ENCODE peak calls at places on chromosomes 2 and 18, in six cellular contexts. One of them, this sample, is unnamed.

GRCh38 chr18:75167759-75168211 is 41.2 kb downstream of the PTGR3 start:
- DNase-seq in neuronal stem cell: no peak
- DNase-seq in IMR-90: peak; percentile 17
- DNase-seq in trophoblast cell: no peak
- DNase-seq in mesenchymal stem cell: no peak
- DNase-seq in H9: no peak
- DNase-seq in this sample: no peak

GRCh38 chr2:196290149-196290548 is 118.8 kb upstream of the STK17B start:
- DNase-seq in H9: no peak
- DNase-seq in mesenchymal stem cell: no peak
- DNase-seq in neuronal stem cell: no peak
- DNase-seq in IMR-90: no peak
- DNase-seq in trophoblast cell: no peak
- DNase-seq in this sample: no peak

GRCh38 chr2:30663321-30663720 is 143.9 kb downstream of the CAPN13 start:
- DNase-seq in IMR-90: no peak
- DNase-seq in H9: peak; percentile 4
- DNase-seq in neuronal stem cell: no peak
- DNase-seq in mesenchymal stem cell: no peak
- DNase-seq in trophoblast cell: no peak
- DNase-seq in this sample: no peak

GRCh38 chr18:75170022-75170789 is 38.7 kb downstream of the PTGR3 start:
- DNase-seq in trophoblast cell: peak; percentile 38
- DNase-seq in mesenchymal stem cell: no peak
- DNase-seq in neuronal stem cell: no peak
- DNase-seq in IMR-90: no peak
- DNase-seq in H9: no peak
- DNase-seq in this sample: no peak

GRCh38 chr18:76610933-76611749 is 116.1 kb upstream of the ZNF516 start:
- DNase-seq in neuronal stem cell: no peak
- DNase-seq in trophoblast cell: no peak
- DNase-seq in H9: no peak
- DNase-seq in mesenchymal stem cell: peak; percentile 12
- DNase-seq in IMR-90: peak; percentile 61
- DNase-seq in this sample: no peak

GRCh38 chr2:207528980-207529329 is 807 bp upstream of the CREB1 start:
- DNase-seq in mesenchymal stem cell: peak; percentile 65
- DNase-seq in IMR-90: no peak
- DNase-seq in trophoblast cell: peak; percentile 27
- DNase-seq in neuronal stem cell: no peak
- DNase-seq in H9: peak; percentile 56
- DNase-seq in this sample: no peak

GRCh38 chr2:16438571-16439294 is 226.9 kb downstream of the CYRIA start:
- DNase-seq in IMR-90: no peak
- DNase-seq in H9: no peak
- DNase-seq in trophoblast cell: no peak
- DNase-seq in mesenchymal stem cell: no peak
- DNase-seq in neuronal stem cell: no peak
- DNase-seq in this sample: no peak

GRCh38 chr2:77370505-77370904 is 151.7 kb downstream of the LRRTM4 start:
- DNase-seq in mesenchymal stem cell: no peak
- DNase-seq in H9: no peak
- DNase-seq in trophoblast cell: no peak
- DNase-seq in IMR-90: no peak
- DNase-seq in neuronal stem cell: no peak
- DNase-seq in this sample: no peak

GRCh38 chr2:205860146-205860545 is 177.8 kb downstream of the NRP2 start:
- DNase-seq in mesenchymal stem cell: no peak
- DNase-seq in IMR-90: no peak
- DNase-seq in trophoblast cell: peak; percentile 37
- DNase-seq in neuronal stem cell: no peak
- DNase-seq in H9: no peak
- DNase-seq in this sample: no peak

GRCh38 chr2:6301426-6301825 is 564.3 kb downstream of the CMPK2 start:
- DNase-seq in IMR-90: no peak
- DNase-seq in H9: no peak
- DNase-seq in mesenchymal stem cell: no peak
- DNase-seq in trophoblast cell: no peak
- DNase-seq in neuronal stem cell: no peak
- DNase-seq in this sample: no peak

GRCh38 chr2:15313657-15314056 is 247.5 kb downstream of the NBAS start:
- DNase-seq in trophoblast cell: no peak
- DNase-seq in mesenchymal stem cell: peak; percentile 50
- DNase-seq in neuronal stem cell: no peak
- DNase-seq in IMR-90: peak; percentile 71
- DNase-seq in H9: no peak
- DNase-seq in this sample: no peak

GRCh38 chr2:171407030-171407707 is 26.6 kb downstream of the METTL8 start:
- DNase-seq in H9: no peak
- DNase-seq in trophoblast cell: no peak
- DNase-seq in neuronal stem cell: no peak
- DNase-seq in IMR-90: no peak
- DNase-seq in mesenchymal stem cell: no peak
- DNase-seq in this sample: no peak

GRCh38 chr2:96501471-96501874 is 3.7 kb downstream of the NEURL3 start:
- DNase-seq in neuronal stem cell: no peak
- DNase-seq in trophoblast cell: no peak
- DNase-seq in H9: no peak
- DNase-seq in IMR-90: no peak
- DNase-seq in mesenchymal stem cell: no peak
- DNase-seq in this sample: no peak

GRCh38 chr2:150097891-150098595 is 389.4 kb downstream of the RND3 start:
- DNase-seq in trophoblast cell: peak; percentile 28
- DNase-seq in neuronal stem cell: no peak
- DNase-seq in IMR-90: peak; percentile 59
- DNase-seq in H9: no peak
- DNase-seq in mesenchymal stem cell: peak; percentile 68
- DNase-seq in this sample: no peak

GRCh38 chr18:10401489-10401888 is 52.9 kb upstream of the APCDD1 start:
- DNase-seq in trophoblast cell: no peak
- DNase-seq in IMR-90: peak; percentile 50
- DNase-seq in neuronal stem cell: no peak
- DNase-seq in mesenchymal stem cell: peak; percentile 48
- DNase-seq in H9: no peak
- DNase-seq in this sample: no peak

GRCh38 chr2:105744091-105744908 is 412 bp upstream of the NCK2 start:
- DNase-seq in IMR-90: peak; percentile 28
- DNase-seq in H9: no peak
- DNase-seq in mesenchymal stem cell: peak; percentile 83
- DNase-seq in trophoblast cell: peak; percentile 65
- DNase-seq in neuronal stem cell: peak; percentile 63
- DNase-seq in this sample: peak; percentile 67

GRCh38 chr2:227834423-227834822 is 20.8 kb downstream of the CCL20 start:
- DNase-seq in neuronal stem cell: no peak
- DNase-seq in trophoblast cell: no peak
- DNase-seq in H9: no peak
- DNase-seq in mesenchymal stem cell: no peak
- DNase-seq in IMR-90: peak; percentile 33
- DNase-seq in this sample: no peak

GRCh38 chr2:69980408-69980807 is 19.0 kb upstream of the ASPRV1 start:
- DNase-seq in mesenchymal stem cell: no peak
- DNase-seq in IMR-90: peak; percentile 82
- DNase-seq in neuronal stem cell: no peak
- DNase-seq in trophoblast cell: no peak
- DNase-seq in H9: no peak
- DNase-seq in this sample: no peak

GRCh38 chr2:48589170-48589767 is 28.4 kb upstream of the GTF2A1L start:
- DNase-seq in trophoblast cell: peak; percentile 80
- DNase-seq in IMR-90: peak; percentile 59
- DNase-seq in neuronal stem cell: no peak
- DNase-seq in mesenchymal stem cell: peak; percentile 54
- DNase-seq in H9: no peak
- DNase-seq in this sample: no peak

GRCh38 chr2:219010162-219010756 is 17.0 kb upstream of the CRYBA2 start:
- DNase-seq in IMR-90: no peak
- DNase-seq in trophoblast cell: peak; percentile 35
- DNase-seq in H9: peak; percentile 67
- DNase-seq in mesenchymal stem cell: no peak
- DNase-seq in neuronal stem cell: no peak
- DNase-seq in this sample: no peak

DNA sequence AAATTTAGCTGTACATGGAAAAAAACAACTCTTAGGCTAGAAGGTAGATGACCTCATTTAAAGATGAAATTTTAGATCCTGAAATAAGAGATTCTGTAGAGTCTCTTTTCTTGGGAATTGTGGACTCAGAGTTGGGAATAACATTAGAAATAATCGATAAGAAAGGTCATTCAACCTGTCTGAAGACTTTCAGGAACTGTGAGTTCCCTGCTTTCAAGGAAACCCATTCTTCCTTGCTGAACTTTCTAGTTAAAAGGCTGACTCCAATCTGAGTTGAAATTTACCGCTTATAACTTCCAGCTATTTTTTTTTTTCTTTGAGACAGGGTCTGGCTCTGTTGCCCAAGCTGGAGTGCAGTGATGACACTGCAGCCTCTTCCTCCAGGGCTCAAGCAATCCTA is 16.8 kb upstream of the SMAD7 start:
- DNase-seq in neuronal stem cell: no peak
- DNase-seq in IMR-90: no peak
- DNase-seq in trophoblast cell: no peak
- DNase-seq in H9: no peak
- DNase-seq in mesenchymal stem cell: no peak
- DNase-seq in this sample: no peak
- H3K14ac ChIP-seq in neuronal stem cell: no peak overlapping the region
- H3K14ac ChIP-seq in IMR-90: no peak overlapping the region
- H3K14ac ChIP-seq in trophoblast cell: no peak overlapping the region
- H3K14ac ChIP-seq in H9: peak overlapping the region; percentile 23
- H3K14ac ChIP-seq in mesenchymal stem cell: no peak overlapping the region
- H3K14ac ChIP-seq in this sample: no peak overlapping the region

GRCh38 chr2:63814114-63814513 is 27.6 kb upstream of the UGP2 start:
- DNase-seq in trophoblast cell: no peak
- DNase-seq in H9: no peak
- DNase-seq in IMR-90: peak; percentile 44
- DNase-seq in neuronal stem cell: no peak
- DNase-seq in mesenchymal stem cell: no peak
- DNase-seq in this sample: no peak

GRCh38 chr2:63805412-63805811 is 36.3 kb upstream of the UGP2 start:
- DNase-seq in neuronal stem cell: no peak
- DNase-seq in trophoblast cell: no peak
- DNase-seq in IMR-90: no peak
- DNase-seq in mesenchymal stem cell: no peak
- DNase-seq in H9: no peak
- DNase-seq in this sample: no peak

GRCh38 chr2:63811063-63811462 is 30.6 kb upstream of the UGP2 start:
- DNase-seq in IMR-90: no peak
- DNase-seq in mesenchymal stem cell: no peak
- DNase-seq in H9: no peak
- DNase-seq in neuronal stem cell: no peak
- DNase-seq in trophoblast cell: no peak
- DNase-seq in this sample: no peak
- H3K14ac ChIP-seq in IMR-90: no peak overlapping the region
- H3K14ac ChIP-seq in mesenchymal stem cell: no peak overlapping the region
- H3K14ac ChIP-seq in H9: no peak overlapping the region
- H3K14ac ChIP-seq in neuronal stem cell: no peak overlapping the region
- H3K14ac ChIP-seq in trophoblast cell: no peak overlapping the region
- H3K14ac ChIP-seq in this sample: no peak overlapping the region

GRCh38 chr2:159515482-159515881 is 100.9 kb downstream of the BAZ2B start:
- DNase-seq in IMR-90: no peak
- DNase-seq in neuronal stem cell: no peak
- DNase-seq in trophoblast cell: no peak
- DNase-seq in H9: no peak
- DNase-seq in mesenchymal stem cell: no peak
- DNase-seq in this sample: no peak
- H3K14ac ChIP-seq in IMR-90: no peak overlapping the region
- H3K14ac ChIP-seq in neuronal stem cell: no peak overlapping the region
- H3K14ac ChIP-seq in trophoblast cell: no peak overlapping the region
- H3K14ac ChIP-seq in H9: no peak overlapping the region
- H3K14ac ChIP-seq in mesenchymal stem cell: no peak overlapping the region
- H3K14ac ChIP-seq in this sample: no peak overlapping the region

DNA sequence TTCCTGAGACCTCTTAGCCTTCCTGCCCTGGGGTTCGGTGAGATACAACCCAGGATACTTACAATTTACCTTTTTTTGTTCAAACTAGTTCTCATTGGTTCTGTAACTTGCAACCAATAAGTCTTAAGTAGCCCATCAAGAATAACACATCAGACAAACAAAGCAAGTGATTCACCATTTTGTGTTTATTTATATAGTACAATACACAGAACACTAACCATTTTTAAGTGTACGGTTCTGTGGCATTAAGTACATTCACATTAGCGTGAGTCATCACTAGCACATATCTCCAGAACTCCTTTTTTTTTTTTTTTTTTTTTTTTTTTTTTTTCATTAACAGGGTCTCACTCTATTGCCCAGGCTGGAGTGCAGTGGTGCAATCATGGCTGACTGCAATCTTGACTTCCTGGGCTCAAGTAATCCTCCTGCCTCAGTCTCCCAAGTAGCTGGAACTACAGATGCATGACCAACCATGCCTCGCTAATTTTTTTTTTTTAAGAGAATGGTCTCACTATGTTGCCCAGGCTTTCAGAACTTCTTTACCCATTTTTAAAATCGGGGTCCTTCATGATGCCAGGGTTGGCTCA is 36.2 kb upstream of the SLC1A4 start:
- DNase-seq in IMR-90: peak; percentile 96
- DNase-seq in neuronal stem cell: no peak
- DNase-seq in trophoblast cell: no peak
- DNase-seq in H9: no peak
- DNase-seq in mesenchymal stem cell: peak; percentile 96
- DNase-seq in this sample: no peak
- H3K14ac ChIP-seq in IMR-90: peak overlapping the region; percentile 63
- H3K14ac ChIP-seq in neuronal stem cell: no peak overlapping the region
- H3K14ac ChIP-seq in trophoblast cell: no peak overlapping the region
- H3K14ac ChIP-seq in H9: no peak overlapping the region
- H3K14ac ChIP-seq in mesenchymal stem cell: no peak overlapping the region
- H3K14ac ChIP-seq in this sample: no peak overlapping the region

DNA sequence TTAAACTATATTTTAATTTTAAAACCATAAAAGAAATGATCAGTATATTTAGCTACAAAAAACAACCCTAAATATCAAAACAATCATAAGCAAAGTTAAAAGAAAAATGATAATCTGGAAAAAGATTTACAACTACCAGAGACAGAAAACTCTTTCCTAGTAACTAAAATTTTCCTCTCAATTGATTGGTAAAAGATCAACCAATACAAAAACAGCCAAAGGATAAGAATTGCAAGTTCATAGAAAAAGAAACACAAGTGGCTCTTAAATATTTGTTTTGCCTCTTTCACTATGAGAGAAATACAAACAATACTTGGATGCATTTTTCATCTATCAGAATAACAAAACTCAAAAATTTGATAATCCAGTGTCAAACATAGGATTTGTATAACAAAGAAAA is 101.8 kb upstream of the ZC3H15 start:
- DNase-seq in IMR-90: no peak
- DNase-seq in H9: no peak
- DNase-seq in neuronal stem cell: no peak
- DNase-seq in mesenchymal stem cell: no peak
- DNase-seq in trophoblast cell: no peak
- DNase-seq in this sample: no peak
- H3K14ac ChIP-seq in IMR-90: no peak overlapping the region
- H3K14ac ChIP-seq in H9: no peak overlapping the region
- H3K14ac ChIP-seq in neuronal stem cell: no peak overlapping the region
- H3K14ac ChIP-seq in mesenchymal stem cell: no peak overlapping the region
- H3K14ac ChIP-seq in trophoblast cell: no peak overlapping the region
- H3K14ac ChIP-seq in this sample: no peak overlapping the region

This sample was measured in H1.